ENCODE peak calls at places on chromosomes 16 and 17, in eight cellular contexts. I is HT1080; O is dermis blood vessel endothelial cell; A is NCI-H446; N is activated CD4-positive, alpha-beta T cell treated with anti-CD3 and anti-CD28 coated beads, Interleukin-2, amount 50 U/mL, for 48 hours; B is BE2C; S is effector CD4-positive, alpha-beta T cell; U is NCI-H1436 treated with DMSO at 0.1 percent for 48 hours. P is an unnamed sample.

GRCh38 chr17:61454095-61454931 is 2.1 kb downstream of the TBX4 start:
- DNase-seq in O (no peak), B (no peak), U (no peak), N (no peak), I (no peak), A (no peak), S (no peak), P (no peak)

GRCh38 chr16:19883296-19883951 is 1.2 kb downstream of the GPRC5B start:
- DNase-seq in N (peak; percentile 6), B (peak; percentile 14), O (peak; percentile 58), A (peak; percentile 65), S (no peak), I (no peak), U (no peak), P (no peak)

GRCh38 chr16:84753412-84754325 is 53.9 kb downstream of the USP10 start:
- DNase-seq in U (no peak), O (no peak), I (no peak), S (no peak), B (no peak), N (no peak), A (no peak), P (no peak)

GRCh38 chr17:836154-836553 is 54.0 kb downstream of the MRM3 start:
- DNase-seq in A (no peak), U (no peak), O (no peak), S (no peak), I (no peak), N (no peak), B (no peak), P (no peak)

GRCh38 chr16:29958756-29959155 is 3.1 kb upstream of the TMEM219 start:
- DNase-seq in O (no peak), N (no peak), S (no peak), I (no peak), A (no peak), B (no peak), U (no peak), P (no peak)

GRCh38 chr17:60630352-60630751 is 30.4 kb downstream of the PPM1D start:
- DNase-seq in N (no peak), S (no peak), A (peak; percentile 76), B (no peak), U (no peak), O (peak; percentile 81), I (no peak), P (no peak)

GRCh38 chr17:9571201-9571600 is 4.4 kb downstream of the STX8 start:
- DNase-seq in U (no peak), I (no peak), B (no peak), S (no peak), O (no peak), A (no peak), N (no peak), P (no peak)

GRCh38 chr17:18233803-18234518 is 8.5 kb downstream of the LLGL1 start:
- DNase-seq in N (no peak), O (no peak), B (no peak), A (no peak), U (no peak), I (no peak), S (no peak), P (no peak)

GRCh38 chr16:80803341-80804060 is 897 bp downstream of the CDYL2 start:
- DNase-seq in I (no peak), B (no peak), S (peak; percentile 11), O (peak; percentile 62), A (no peak), U (no peak), N (peak; percentile 59), P (no peak)

GRCh38 chr16:10521681-10522274 is 58.6 kb downstream of the EMP2 start:
- DNase-seq in B (peak; percentile 70), O (peak; percentile 82), A (peak; percentile 55), U (no peak), I (peak; percentile 40), N (peak; percentile 34), S (peak; percentile 11), P (peak; percentile 42)

GRCh38 chr17:75970011-75970523 is 8.9 kb downstream of the ACOX1 start:
- DNase-seq in N (no peak), S (no peak), A (no peak), U (no peak), O (peak; percentile 66), I (peak; percentile 27), B (no peak), P (no peak)

GRCh38 chr17:65886240-65886639 is 305.7 kb downstream of the CEP112 start:
- DNase-seq in U (no peak), A (no peak), B (no peak), N (no peak), S (no peak), I (no peak), O (no peak), P (no peak)

GRCh38 chr16:51048544-51048943 is 102.5 kb downstream of the SALL1 start:
- DNase-seq in I (peak; percentile 49), N (no peak), U (no peak), S (no peak), O (no peak), A (no peak), B (no peak), P (no peak)

GRCh38 chr16:51243836-51244483 is 92.9 kb upstream of the SALL1 start:
- DNase-seq in U (no peak), N (no peak), I (peak; percentile 10), B (no peak), S (no peak), A (no peak), O (no peak), P (no peak)

GRCh38 chr17:39861235-39861634 is 2.9 kb downstream of the IKZF3 start:
- DNase-seq in A (no peak), I (no peak), U (no peak), S (no peak), N (no peak), B (no peak), O (no peak), P (no peak)

GRCh38 chr17:3038941-3039340 is 24.5 kb downstream of the OR1D5 start:
- DNase-seq in N (no peak), U (no peak), S (no peak), A (no peak), I (no peak), B (no peak), O (no peak), P (no peak)

GRCh38 chr17:1179635-1180433 is at the start of gene ABR:
- DNase-seq in I (no peak), O (peak; percentile 54), S (peak; percentile 57), N (peak; percentile 44), B (no peak), A (no peak), U (no peak), P (no peak)

GRCh38 chr16:11255737-11256656 is at the start of gene SOCS1:
- DNase-seq in I (peak; percentile 77), B (peak; percentile 86), A (peak; percentile 87), U (peak; percentile 30), S (peak; percentile 80), N (peak; percentile 86), O (peak; percentile 85), P (peak; percentile 66)

GRCh38 chr16:28597692-28598261 is 927 bp upstream of the SULT1A2 start:
- DNase-seq in A (no peak), S (no peak), B (no peak), I (no peak), O (no peak), N (no peak), U (no peak), P (peak; percentile 60)

GRCh38 chr17:76736349-76737081 is 616 bp downstream of the SRSF2 start:
- DNase-seq in S (peak; percentile 44), I (peak; percentile 39), B (peak; percentile 73), A (peak; percentile 65), U (peak; percentile 31), N (peak; percentile 66), O (peak; percentile 75), P (no peak)

GRCh38 chr17:3535253-3535995 is 22.2 kb downstream of the TRPV3 start:
- DNase-seq in A (no peak), U (no peak), N (peak; percentile 71), I (no peak), S (no peak), O (peak; percentile 66), B (peak; percentile 25), P (no peak)

GRCh38 chr17:63927464-63928171 is 4.5 kb downstream of the CD79B start:
- DNase-seq in B (no peak), I (no peak), N (no peak), U (no peak), A (no peak), S (no peak), O (peak; percentile 18), P (no peak)

GRCh38 chr17:28033972-28034714 is 8.3 kb upstream of the NLK start:
- DNase-seq in U (no peak), A (no peak), I (peak; percentile 96), N (no peak), B (no peak), S (no peak), O (peak; percentile 89), P (no peak)

GRCh38 chr16:28623172-28623711 is 13.4 kb upstream of the SULT1A1 start:
- DNase-seq in S (peak; percentile 52), B (no peak), I (no peak), O (peak; percentile 36), A (no peak), U (no peak), N (peak; percentile 75), P (peak; percentile 63)

GRCh38 chr17:608911-609882 is 105.4 kb downstream of the VPS53 start:
- DNase-seq in A (no peak), O (no peak), B (no peak), U (no peak), I (no peak), N (no peak), S (no peak), P (no peak)

GRCh38 chr16:20397468-20398074 is 7.0 kb downstream of the PDILT start:
- DNase-seq in U (no peak), O (no peak), N (no peak), B (no peak), A (no peak), I (no peak), S (no peak), P (no peak)

GRCh38 chr17:48262982-48263586 is 155.5 kb downstream of the SNX11 start:
- DNase-seq in N (no peak), I (no peak), U (no peak), B (no peak), S (no peak), A (no peak), O (peak; percentile 66), P (peak; percentile 25)

GRCh38 chr16:56938664-56939513 is 6.9 kb downstream of the HERPUD1 start:
- DNase-seq in O (no peak), A (no peak), S (no peak), B (no peak), U (no peak), I (no peak), N (peak; percentile 65), P (no peak)

GRCh38 chr16:14399397-14400284 is 230.4 kb downstream of the PARN start:
- DNase-seq in N (no peak), O (peak; percentile 49), I (peak; percentile 87), S (no peak), U (no peak), A (peak; percentile 60), B (peak; percentile 36), P (no peak)

GRCh38 chr16:87235810-87236515 is 81.2 kb downstream of the C16orf95 start:
- DNase-seq in A (no peak), U (no peak), B (no peak), I (no peak), S (no peak), N (no peak), O (no peak), P (peak; percentile 15)

GRCh38 chr17:1203111-1203966 is 23.6 kb upstream of the ABR start:
- DNase-seq in S (peak; percentile 50), N (peak; percentile 63), O (peak; percentile 77), I (peak; percentile 15), U (no peak), B (peak; percentile 69), A (no peak), P (no peak)

GRCh38 chr17:77019955-77020379 is 120.8 kb upstream of the SEC14L1 start:
- DNase-seq in A (no peak), I (peak; percentile 61), U (no peak), S (no peak), O (no peak), B (no peak), N (no peak), P (no peak)

GRCh38 chr17:835263-835662 is 53.1 kb downstream of the MRM3 start:
- DNase-seq in B (no peak), O (no peak), S (no peak), N (no peak), U (no peak), A (no peak), I (peak; percentile 77), P (no peak)

GRCh38 chr16:10729649-10730048 is 14.0 kb upstream of the NUBP1 start:
- DNase-seq in N (no peak), I (peak; percentile 76), U (no peak), S (no peak), A (peak; percentile 10), B (peak; percentile 32), O (no peak), P (no peak)